ENCODE peak calls at places on chromosome X, in six cellular contexts. One of them, this sample, is unnamed.

GRCh38 chrX:146602246-146602645 is 207.3 kb upstream of the CXorf51B start:
- DNase-seq in adrenal gland: no peak
- DNase-seq in neural progenitor cell: no peak
- DNase-seq in uterus: no peak
- DNase-seq in K562: no peak
- DNase-seq in lung: no peak
- DNase-seq in this sample: no peak

GRCh38 chrX:32530802-32531403 is 680.4 kb downstream of the DMD start:
- DNase-seq in adrenal gland: peak; percentile 39
- DNase-seq in neural progenitor cell: peak; percentile 79
- DNase-seq in uterus: peak; percentile 19
- DNase-seq in K562: peak; percentile 9
- DNase-seq in lung: no peak
- DNase-seq in this sample: no peak

GRCh38 chrX:132622130-132622529 is 133.3 kb upstream of the MBNL3 start:
- DNase-seq in adrenal gland: no peak
- DNase-seq in neural progenitor cell: no peak
- DNase-seq in uterus: no peak
- DNase-seq in K562: peak; percentile 49
- DNase-seq in lung: no peak
- DNase-seq in this sample: no peak

GRCh38 chrX:149504226-149504914 is 736 bp downstream of the IDS start:
- DNase-seq in adrenal gland: no peak
- DNase-seq in neural progenitor cell: peak; percentile 27
- DNase-seq in uterus: no peak
- DNase-seq in K562: peak; percentile 53
- DNase-seq in lung: no peak
- DNase-seq in this sample: no peak

GRCh38 chrX:48456628-48457027 is 13.4 kb downstream of the SLC38A5 start:
- DNase-seq in adrenal gland: no peak
- DNase-seq in neural progenitor cell: no peak
- DNase-seq in uterus: no peak
- DNase-seq in K562: no peak
- DNase-seq in lung: no peak
- DNase-seq in this sample: no peak

GRCh38 chrX:96540111-96540631 is 144.5 kb upstream of the DIAPH2 start:
- DNase-seq in adrenal gland: no peak
- DNase-seq in neural progenitor cell: no peak
- DNase-seq in uterus: no peak
- DNase-seq in K562: no peak
- DNase-seq in lung: no peak
- DNase-seq in this sample: no peak

GRCh38 chrX:102712967-102713677 is 874 bp downstream of the GPRASP2 start:
- DNase-seq in adrenal gland: peak; percentile 79
- DNase-seq in neural progenitor cell: peak; percentile 33
- DNase-seq in uterus: peak; percentile 79
- DNase-seq in K562: peak; percentile 26
- DNase-seq in lung: no peak
- DNase-seq in this sample: no peak

GRCh38 chrX:129577473-129577872 is 37.4 kb downstream of the OCRL start:
- DNase-seq in adrenal gland: peak; percentile 46
- DNase-seq in neural progenitor cell: no peak
- DNase-seq in uterus: peak; percentile 21
- DNase-seq in K562: peak; percentile 32
- DNase-seq in lung: no peak
- DNase-seq in this sample: no peak

GRCh38 chrX:153645921-153646481 is 1.0 kb upstream of the DUSP9 start:
- DNase-seq in adrenal gland: no peak
- DNase-seq in neural progenitor cell: no peak
- DNase-seq in uterus: peak; percentile 2
- DNase-seq in K562: no peak
- DNase-seq in lung: no peak
- DNase-seq in this sample: no peak

GRCh38 chrX:115372026-115372610 is 82.6 kb downstream of the LUZP4 start:
- DNase-seq in adrenal gland: no peak
- DNase-seq in neural progenitor cell: peak; percentile 50
- DNase-seq in uterus: no peak
- DNase-seq in K562: no peak
- DNase-seq in lung: no peak
- DNase-seq in this sample: no peak

GRCh38 chrX:37291924-37292323 is 57.2 kb upstream of the PRRG1 start:
- DNase-seq in adrenal gland: no peak
- DNase-seq in neural progenitor cell: no peak
- DNase-seq in uterus: no peak
- DNase-seq in K562: no peak
- DNase-seq in lung: no peak
- DNase-seq in this sample: no peak

DNA sequence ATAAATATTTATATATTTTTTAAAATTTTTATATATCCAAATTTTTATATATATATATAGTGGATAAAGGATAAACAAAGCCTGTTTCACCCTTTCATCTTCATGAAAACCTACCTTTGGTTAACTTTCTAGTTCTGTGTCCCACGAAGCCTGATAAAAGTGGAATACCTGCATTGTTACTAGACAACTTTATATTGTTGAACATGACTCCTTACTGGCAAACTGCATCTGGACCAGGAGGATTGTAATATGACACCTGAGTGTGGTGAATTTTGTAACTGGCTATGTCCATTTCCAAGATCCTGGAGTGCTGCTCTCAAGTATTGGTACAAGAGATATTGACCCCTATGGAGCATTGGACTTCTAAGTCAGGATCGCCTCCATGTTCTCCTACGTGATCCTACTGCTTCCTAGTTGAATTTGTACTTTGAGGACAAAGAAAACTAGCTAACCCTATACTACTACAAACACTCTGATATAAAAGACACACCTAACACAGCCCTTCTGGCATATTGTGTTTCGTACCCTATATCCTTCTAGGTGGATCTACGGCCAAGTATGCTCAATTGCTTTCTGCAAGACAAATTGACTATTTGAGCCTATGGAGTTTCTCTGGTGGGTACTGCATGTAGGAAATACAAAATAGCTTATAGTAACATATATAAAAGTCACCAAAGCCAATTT is 61.3 kb upstream of the PRRG1 start:
- DNase-seq in adrenal gland: no peak
- DNase-seq in neural progenitor cell: no peak
- DNase-seq in uterus: no peak
- DNase-seq in K562: no peak
- DNase-seq in lung: no peak
- DNase-seq in this sample: no peak
- TF ChIP-seq CTCF in adrenal gland: no peak
- TF ChIP-seq CTCF in neural progenitor cell: no peak
- TF ChIP-seq CTCF in uterus: no peak
- TF ChIP-seq CTCF in K562: no peak
- TF ChIP-seq CTCF in lung: no peak
- TF ChIP-seq CTCF in this sample: no peak

DNA sequence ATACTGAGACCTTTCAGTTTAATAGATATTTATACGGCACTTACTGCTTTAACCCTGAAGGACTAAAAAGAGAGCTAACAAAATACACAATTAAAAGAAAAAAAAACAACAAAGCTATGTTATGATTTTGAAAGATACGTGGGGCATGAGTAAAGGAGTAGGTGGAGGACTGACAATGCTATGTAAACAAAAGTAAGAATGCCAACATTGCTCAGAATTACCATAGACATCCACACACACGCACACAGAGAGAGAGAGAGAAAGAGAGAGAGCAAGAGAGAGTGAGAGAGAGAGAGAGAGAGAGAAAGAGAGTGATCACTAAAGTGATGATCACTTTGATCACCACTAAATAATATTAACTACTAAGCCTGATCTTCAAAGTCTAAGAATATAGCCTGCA is 313.9 kb upstream of the SPANXN4 start:
- DNase-seq in adrenal gland: no peak
- DNase-seq in neural progenitor cell: no peak
- DNase-seq in uterus: no peak
- DNase-seq in K562: no peak
- DNase-seq in lung: no peak
- DNase-seq in this sample: no peak
- H3K27ac ChIP-seq in adrenal gland: no peak overlapping the region
- H3K27ac ChIP-seq in neural progenitor cell: no peak overlapping the region
- H3K27ac ChIP-seq in uterus: no peak overlapping the region
- H3K27ac ChIP-seq in K562: no peak overlapping the region
- H3K27ac ChIP-seq in lung: no peak overlapping the region
- H3K27ac ChIP-seq in this sample: no peak overlapping the region

DNA sequence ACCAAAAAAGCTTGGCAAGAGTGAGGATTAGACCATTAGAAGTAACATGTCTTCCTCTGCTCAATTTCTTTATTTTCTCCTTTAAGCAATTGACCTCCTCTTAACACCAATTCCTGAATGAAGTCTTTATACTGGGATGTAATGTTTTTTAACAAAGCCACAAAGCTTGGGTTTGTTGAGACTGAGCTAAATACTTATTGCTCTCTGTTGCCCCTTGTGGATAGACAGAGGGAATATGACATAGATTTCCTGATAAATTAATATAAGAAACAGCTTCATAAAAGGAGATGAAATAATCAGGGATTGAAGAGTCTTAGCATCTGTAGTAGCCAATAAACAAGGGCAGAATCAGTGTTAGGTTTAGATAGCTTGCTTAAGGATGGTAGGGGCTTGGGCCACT is 57.6 kb downstream of the CCDC160 start:
- DNase-seq in adrenal gland: no peak
- DNase-seq in neural progenitor cell: no peak
- DNase-seq in uterus: no peak
- DNase-seq in K562: peak; percentile 9
- DNase-seq in lung: no peak
- DNase-seq in this sample: no peak
- TF ChIP-seq CTCF in adrenal gland: no peak
- TF ChIP-seq CTCF in neural progenitor cell: peak; percentile 22
- TF ChIP-seq CTCF in uterus: no peak
- TF ChIP-seq CTCF in K562: peak; percentile 17
- TF ChIP-seq CTCF in lung: no peak
- TF ChIP-seq CTCF in this sample: no peak

DNA sequence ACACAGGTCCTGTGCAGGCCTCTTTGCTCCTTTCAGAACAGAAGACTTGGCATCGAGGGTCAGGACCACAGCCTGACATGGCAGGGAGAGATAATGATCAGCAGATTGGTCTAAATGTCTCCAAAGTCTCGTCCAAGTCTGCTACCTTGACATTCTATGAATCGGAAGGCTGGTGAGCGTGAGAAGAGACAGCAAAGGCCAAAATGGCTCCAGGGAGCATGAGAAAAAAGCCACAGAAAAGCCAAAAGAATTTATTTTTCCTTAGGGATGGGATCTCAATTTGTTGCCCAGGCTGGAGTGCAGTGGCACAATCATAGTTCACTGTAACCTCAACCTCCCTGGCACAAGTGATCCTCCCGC is 32.3 kb upstream of the IQSEC2 start:
- DNase-seq in adrenal gland: no peak
- DNase-seq in neural progenitor cell: no peak
- DNase-seq in uterus: no peak
- DNase-seq in K562: no peak
- DNase-seq in lung: no peak
- DNase-seq in this sample: no peak
- H3K27ac ChIP-seq in adrenal gland: no peak overlapping the region
- H3K27ac ChIP-seq in neural progenitor cell: no peak overlapping the region
- H3K27ac ChIP-seq in uterus: no peak overlapping the region
- H3K27ac ChIP-seq in K562: no peak overlapping the region
- H3K27ac ChIP-seq in lung: no peak overlapping the region
- H3K27ac ChIP-seq in this sample: no peak overlapping the region

GRCh38 chrX:104712515-104712914 is 146.5 kb downstream of the IL1RAPL2 start:
- DNase-seq in adrenal gland: no peak
- DNase-seq in neural progenitor cell: no peak
- DNase-seq in uterus: no peak
- DNase-seq in K562: no peak
- DNase-seq in lung: no peak
- DNase-seq in this sample: no peak
- TF ChIP-seq CTCF in adrenal gland: no peak
- TF ChIP-seq CTCF in neural progenitor cell: no peak
- TF ChIP-seq CTCF in uterus: no peak
- TF ChIP-seq CTCF in K562: no peak
- TF ChIP-seq CTCF in lung: no peak
- TF ChIP-seq CTCF in this sample: no peak

This sample was measured in coronary artery.